ENCODE peak calls at places on chromosome 17, in seven cellular contexts. One of them, this sample, is unnamed.

GRCh38 chr17:66799839-66800537 is 34.9 kb upstream of the CACNG5 start:
- DNase-seq in ovary: no peak
- DNase-seq in foreskin fibroblast: no peak
- DNase-seq in left ventricle myocardium inferior: no peak
- DNase-seq in fibroblast of mammary gland: no peak
- DNase-seq in stomach: no peak
- DNase-seq in GM13976: no peak
- DNase-seq in this sample: no peak

GRCh38 chr17:56819030-56819429 is 14.7 kb downstream of the C17orf67 start:
- DNase-seq in left ventricle myocardium inferior: no peak
- DNase-seq in ovary: no peak
- DNase-seq in stomach: no peak
- DNase-seq in GM13976: no peak
- DNase-seq in fibroblast of mammary gland: no peak
- DNase-seq in foreskin fibroblast: no peak
- DNase-seq in this sample: no peak

GRCh38 chr17:15651001-15651582 is 31.6 kb upstream of the FBXW10B start:
- DNase-seq in stomach: no peak
- DNase-seq in left ventricle myocardium inferior: no peak
- DNase-seq in ovary: no peak
- DNase-seq in GM13976: no peak
- DNase-seq in foreskin fibroblast: peak
- DNase-seq in fibroblast of mammary gland: no peak
- DNase-seq in this sample: no peak

GRCh38 chr17:68682913-68683312 is 81.7 kb upstream of the FAM20A start:
- DNase-seq in ovary: no peak
- DNase-seq in stomach: no peak
- DNase-seq in GM13976: no peak
- DNase-seq in foreskin fibroblast: no peak
- DNase-seq in fibroblast of mammary gland: peak
- DNase-seq in left ventricle myocardium inferior: no peak
- DNase-seq in this sample: no peak

GRCh38 chr17:6753006-6753445 is 2.8 kb upstream of the XAF1 start:
- DNase-seq in GM13976: peak
- DNase-seq in left ventricle myocardium inferior: peak
- DNase-seq in fibroblast of mammary gland: peak
- DNase-seq in stomach: no peak
- DNase-seq in foreskin fibroblast: peak
- DNase-seq in ovary: peak
- DNase-seq in this sample: no peak

GRCh38 chr17:77897741-77898301 is 60.7 kb upstream of the TNRC6C start:
- DNase-seq in GM13976: no peak
- DNase-seq in stomach: no peak
- DNase-seq in foreskin fibroblast: no peak
- DNase-seq in fibroblast of mammary gland: no peak
- DNase-seq in ovary: no peak
- DNase-seq in left ventricle myocardium inferior: no peak
- DNase-seq in this sample: no peak

GRCh38 chr17:29102046-29102445 is 59.1 kb downstream of the PIPOX start:
- DNase-seq in GM13976: no peak
- DNase-seq in fibroblast of mammary gland: no peak
- DNase-seq in left ventricle myocardium inferior: no peak
- DNase-seq in stomach: no peak
- DNase-seq in ovary: no peak
- DNase-seq in foreskin fibroblast: no peak
- DNase-seq in this sample: no peak

GRCh38 chr17:76709077-76709950 is 1.5 kb downstream of the MXRA7 start:
- DNase-seq in GM13976: no peak
- DNase-seq in stomach: peak
- DNase-seq in fibroblast of mammary gland: peak
- DNase-seq in foreskin fibroblast: peak
- DNase-seq in ovary: peak
- DNase-seq in left ventricle myocardium inferior: peak
- DNase-seq in this sample: peak

GRCh38 chr17:78226752-78227454 is 4.5 kb upstream of the TMEM235 start:
- DNase-seq in ovary: no peak
- DNase-seq in foreskin fibroblast: no peak
- DNase-seq in stomach: no peak
- DNase-seq in fibroblast of mammary gland: no peak
- DNase-seq in left ventricle myocardium inferior: no peak
- DNase-seq in GM13976: no peak
- DNase-seq in this sample: no peak

GRCh38 chr17:11336290-11336995 is 95.4 kb downstream of the SHISA6 start:
- DNase-seq in ovary: no peak
- DNase-seq in GM13976: no peak
- DNase-seq in fibroblast of mammary gland: no peak
- DNase-seq in left ventricle myocardium inferior: no peak
- DNase-seq in stomach: no peak
- DNase-seq in foreskin fibroblast: no peak
- DNase-seq in this sample: no peak

GRCh38 chr17:21061971-21062526 is 19.2 kb upstream of the USP22 start:
- DNase-seq in fibroblast of mammary gland: no peak
- DNase-seq in foreskin fibroblast: no peak
- DNase-seq in ovary: no peak
- DNase-seq in GM13976: peak
- DNase-seq in stomach: no peak
- DNase-seq in left ventricle myocardium inferior: no peak
- DNase-seq in this sample: no peak

GRCh38 chr17:81000631-81001357 is 9.2 kb downstream of the CHMP6 start:
- DNase-seq in stomach: peak
- DNase-seq in foreskin fibroblast: no peak
- DNase-seq in fibroblast of mammary gland: no peak
- DNase-seq in left ventricle myocardium inferior: no peak
- DNase-seq in ovary: no peak
- DNase-seq in GM13976: peak
- DNase-seq in this sample: no peak

GRCh38 chr17:80296221-80296620 is 35.6 kb downstream of the RNF213 start:
- DNase-seq in left ventricle myocardium inferior: peak
- DNase-seq in fibroblast of mammary gland: no peak
- DNase-seq in stomach: no peak
- DNase-seq in foreskin fibroblast: no peak
- DNase-seq in ovary: peak
- DNase-seq in GM13976: no peak
- DNase-seq in this sample: no peak

GRCh38 chr17:8475227-8475626 is 39.5 kb downstream of the NDEL1 start:
- DNase-seq in left ventricle myocardium inferior: no peak
- DNase-seq in fibroblast of mammary gland: no peak
- DNase-seq in foreskin fibroblast: no peak
- DNase-seq in GM13976: peak
- DNase-seq in ovary: no peak
- DNase-seq in stomach: no peak
- DNase-seq in this sample: no peak

GRCh38 chr17:8475820-8476219 is 40.1 kb downstream of the NDEL1 start:
- DNase-seq in GM13976: no peak
- DNase-seq in ovary: no peak
- DNase-seq in fibroblast of mammary gland: no peak
- DNase-seq in left ventricle myocardium inferior: no peak
- DNase-seq in stomach: no peak
- DNase-seq in foreskin fibroblast: no peak
- DNase-seq in this sample: no peak

GRCh38 chr17:8472663-8473062 is 37.0 kb downstream of the NDEL1 start:
- DNase-seq in fibroblast of mammary gland: no peak
- DNase-seq in ovary: no peak
- DNase-seq in left ventricle myocardium inferior: no peak
- DNase-seq in stomach: no peak
- DNase-seq in foreskin fibroblast: no peak
- DNase-seq in GM13976: peak
- DNase-seq in this sample: no peak

GRCh38 chr17:8474826-8475225 is 39.1 kb downstream of the NDEL1 start:
- DNase-seq in foreskin fibroblast: no peak
- DNase-seq in stomach: no peak
- DNase-seq in ovary: no peak
- DNase-seq in GM13976: no peak
- DNase-seq in fibroblast of mammary gland: no peak
- DNase-seq in left ventricle myocardium inferior: no peak
- DNase-seq in this sample: no peak

DNA sequence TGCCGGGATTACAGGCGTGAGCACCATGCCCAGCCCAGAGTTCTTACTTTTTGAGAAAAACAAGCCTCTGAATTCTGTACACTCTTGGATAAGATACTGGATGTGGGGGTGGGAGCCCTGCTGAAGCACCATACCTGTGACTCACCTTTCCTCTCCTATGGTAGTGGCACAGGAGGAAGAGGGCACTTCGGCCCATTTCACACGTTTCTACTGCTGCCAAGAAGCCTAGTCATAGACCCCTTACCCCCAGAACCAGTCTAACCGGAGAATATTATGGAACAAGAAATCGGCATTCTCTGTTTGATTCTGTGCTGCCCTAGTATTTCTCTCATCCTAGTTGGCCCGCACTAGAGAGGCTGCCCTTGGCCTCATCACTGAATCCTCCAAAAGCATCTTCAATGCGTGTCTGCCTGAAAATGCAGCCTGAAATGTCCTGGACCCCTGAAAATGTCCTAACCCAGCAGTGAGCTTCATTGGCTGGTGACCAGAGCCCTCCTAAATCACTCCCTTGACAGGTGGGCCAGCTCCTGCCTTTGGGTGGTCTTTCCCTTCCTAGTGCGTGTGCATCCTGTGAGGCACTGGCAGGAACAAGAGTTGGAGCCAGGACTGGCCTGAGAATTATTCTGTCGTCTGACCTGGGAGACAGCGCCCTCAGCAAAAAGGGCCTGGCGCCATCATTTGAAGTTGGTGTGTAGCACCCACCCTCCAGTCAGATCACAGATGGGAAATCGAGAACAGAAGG is 37.9 kb downstream of the NDEL1 start:
- DNase-seq in ovary: no peak
- DNase-seq in left ventricle myocardium inferior: no peak
- DNase-seq in foreskin fibroblast: no peak
- DNase-seq in GM13976: peak
- DNase-seq in stomach: no peak
- DNase-seq in fibroblast of mammary gland: no peak
- DNase-seq in this sample: peak
- TF ChIP-seq CTCF in ovary: no peak
- TF ChIP-seq CTCF in left ventricle myocardium inferior: no peak
- TF ChIP-seq CTCF in foreskin fibroblast: no peak
- TF ChIP-seq CTCF in GM13976: no peak
- TF ChIP-seq CTCF in stomach: no peak
- TF ChIP-seq CTCF in fibroblast of mammary gland: no peak
- TF ChIP-seq CTCF in this sample: no peak

GRCh38 chr17:63828936-63829335 is 1.5 kb upstream of the FTSJ3 start:
- DNase-seq in fibroblast of mammary gland: no peak
- DNase-seq in left ventricle myocardium inferior: no peak
- DNase-seq in ovary: no peak
- DNase-seq in foreskin fibroblast: no peak
- DNase-seq in stomach: no peak
- DNase-seq in GM13976: no peak
- DNase-seq in this sample: no peak

GRCh38 chr17:63827801-63828221 is 348 bp upstream of the FTSJ3 start:
- DNase-seq in fibroblast of mammary gland: no peak
- DNase-seq in foreskin fibroblast: peak
- DNase-seq in left ventricle myocardium inferior: no peak
- DNase-seq in ovary: no peak
- DNase-seq in stomach: no peak
- DNase-seq in GM13976: no peak
- DNase-seq in this sample: no peak

GRCh38 chr17:63824362-63824761 is 2.9 kb upstream of the PSMC5 start:
- DNase-seq in stomach: no peak
- DNase-seq in left ventricle myocardium inferior: no peak
- DNase-seq in GM13976: no peak
- DNase-seq in foreskin fibroblast: no peak
- DNase-seq in ovary: no peak
- DNase-seq in fibroblast of mammary gland: no peak
- DNase-seq in this sample: no peak

GRCh38 chr17:63827002-63827800 is at the start of the genes FTSJ3 and PSMC5:
- DNase-seq in left ventricle myocardium inferior: peak
- DNase-seq in foreskin fibroblast: peak
- DNase-seq in fibroblast of mammary gland: peak
- DNase-seq in GM13976: peak
- DNase-seq in ovary: peak
- DNase-seq in stomach: peak
- DNase-seq in this sample: peak

GRCh38 chr17:63826468-63827001 is 696 bp upstream of the PSMC5 start:
- DNase-seq in left ventricle myocardium inferior: peak
- DNase-seq in GM13976: no peak
- DNase-seq in ovary: no peak
- DNase-seq in foreskin fibroblast: peak
- DNase-seq in fibroblast of mammary gland: peak
- DNase-seq in stomach: no peak
- DNase-seq in this sample: peak
- TF ChIP-seq CTCF in left ventricle myocardium inferior: no peak
- TF ChIP-seq CTCF in GM13976: no peak
- TF ChIP-seq CTCF in ovary: no peak
- TF ChIP-seq CTCF in foreskin fibroblast: no peak
- TF ChIP-seq CTCF in fibroblast of mammary gland: no peak
- TF ChIP-seq CTCF in stomach: no peak
- TF ChIP-seq CTCF in this sample: no peak

GRCh38 chr17:74686761-74687160 is 26.0 kb downstream of the CD300LF start:
- DNase-seq in ovary: no peak
- DNase-seq in stomach: no peak
- DNase-seq in left ventricle myocardium inferior: no peak
- DNase-seq in GM13976: no peak
- DNase-seq in foreskin fibroblast: no peak
- DNase-seq in fibroblast of mammary gland: no peak
- DNase-seq in this sample: no peak
- TF ChIP-seq CTCF in ovary: no peak
- TF ChIP-seq CTCF in stomach: no peak
- TF ChIP-seq CTCF in left ventricle myocardium inferior: no peak
- TF ChIP-seq CTCF in GM13976: no peak
- TF ChIP-seq CTCF in foreskin fibroblast: no peak
- TF ChIP-seq CTCF in fibroblast of mammary gland: no peak
- TF ChIP-seq CTCF in this sample: no peak

GRCh38 chr17:37847102-37847501 is 77.1 kb upstream of the TBC1D3K start:
- DNase-seq in fibroblast of mammary gland: no peak
- DNase-seq in stomach: no peak
- DNase-seq in foreskin fibroblast: no peak
- DNase-seq in ovary: no peak
- DNase-seq in left ventricle myocardium inferior: no peak
- DNase-seq in GM13976: no peak
- DNase-seq in this sample: no peak

GRCh38 chr17:37844158-37844976 is 79.8 kb upstream of the TBC1D3K start:
- DNase-seq in ovary: no peak
- DNase-seq in fibroblast of mammary gland: peak
- DNase-seq in stomach: peak
- DNase-seq in left ventricle myocardium inferior: peak
- DNase-seq in foreskin fibroblast: peak
- DNase-seq in GM13976: peak
- DNase-seq in this sample: peak

GRCh38 chr17:37842401-37842800 is 81.8 kb upstream of the TBC1D3K start:
- DNase-seq in ovary: no peak
- DNase-seq in foreskin fibroblast: no peak
- DNase-seq in stomach: no peak
- DNase-seq in fibroblast of mammary gland: no peak
- DNase-seq in GM13976: no peak
- DNase-seq in left ventricle myocardium inferior: no peak
- DNase-seq in this sample: no peak

GRCh38 chr17:37847811-37848331 is 76.3 kb upstream of the TBC1D3K start:
- DNase-seq in foreskin fibroblast: no peak
- DNase-seq in stomach: no peak
- DNase-seq in ovary: no peak
- DNase-seq in left ventricle myocardium inferior: no peak
- DNase-seq in fibroblast of mammary gland: no peak
- DNase-seq in GM13976: no peak
- DNase-seq in this sample: no peak

GRCh38 chr17:37844977-37845293 is 79.3 kb upstream of the TBC1D3K start:
- DNase-seq in fibroblast of mammary gland: no peak
- DNase-seq in stomach: no peak
- DNase-seq in ovary: no peak
- DNase-seq in left ventricle myocardium inferior: no peak
- DNase-seq in GM13976: no peak
- DNase-seq in foreskin fibroblast: no peak
- DNase-seq in this sample: no peak
- TF ChIP-seq CTCF in fibroblast of mammary gland: no peak
- TF ChIP-seq CTCF in stomach: no peak
- TF ChIP-seq CTCF in ovary: no peak
- TF ChIP-seq CTCF in left ventricle myocardium inferior: no peak
- TF ChIP-seq CTCF in GM13976: no peak
- TF ChIP-seq CTCF in foreskin fibroblast: no peak
- TF ChIP-seq CTCF in this sample: peak

This sample was measured in nephron progenitor cell.